ENCODE peak calls at places on chromosomes 5 and 9, in ten cellular contexts. I, B, P, T, D, L, V, M, N and Z are unnamed samples.

GRCh38 chr9:78682206-78682605 is 385.3 kb downstream of the PSAT1 start:
- DNase-seq in I (no peak), B (no peak), P (no peak), T (no peak), D (no peak), L (no peak), V (no peak), M (no peak), N (no peak), Z (no peak)

GRCh38 chr5:57902035-57902434 is 419.4 kb upstream of the ACTBL2 start:
- DNase-seq in I (no peak), B (no peak), P (no peak), T (no peak), D (no peak), L (no peak), V (no peak), M (no peak), N (no peak), Z (no peak)

GRCh38 chr5:122770479-122770878 is 4.4 kb upstream of the SNX2 start:
- DNase-seq in I (no peak), B (no peak), P (no peak), T (no peak), D (no peak), L (no peak), V (no peak), M (no peak), N (no peak), Z (no peak)

GRCh38 chr9:70610287-70610644 is 195.8 kb upstream of the KLF9 start:
- DNase-seq in I (no peak), B (no peak), P (no peak), T (no peak), D (no peak), L (no peak), V (no peak), M (no peak), N (no peak), Z (no peak)

GRCh38 chr5:134561871-134562296 is 36.4 kb downstream of the JADE2 start:
- DNase-seq in I (no peak), B (no peak), P (no peak), T (peak; percentile 52), D (no peak), L (no peak), V (peak; percentile 59), M (peak; percentile 57), N (no peak), Z (peak; percentile 77)

GRCh38 chr5:137997726-137998213 is 35.1 kb downstream of the FAM13B start:
- DNase-seq in I (no peak), B (no peak), P (no peak), T (no peak), D (no peak), L (no peak), V (no peak), M (no peak), N (no peak), Z (no peak)

GRCh38 chr9:19231126-19232035 is 888 bp downstream of the DENND4C start:
- DNase-seq in I (no peak), B (no peak), P (peak; percentile 50), T (no peak), D (no peak), L (no peak), V (no peak), M (peak; percentile 69), N (peak; percentile 44), Z (no peak)

GRCh38 chr9:113484258-113484730 is 20.8 kb downstream of the RGS3 start:
- DNase-seq in I (peak; percentile 57), B (no peak), P (peak; percentile 47), T (peak; percentile 84), D (no peak), L (no peak), V (peak; percentile 82), M (no peak), N (peak; percentile 41), Z (no peak)

GRCh38 chr9:125399666-125400065 is 138.0 kb downstream of the GAPVD1 start:
- DNase-seq in I (no peak), B (no peak), P (no peak), T (no peak), D (no peak), L (no peak), V (no peak), M (no peak), N (no peak), Z (no peak)

GRCh38 chr9:76528642-76529190 is 69.7 kb downstream of the GCNT1 start:
- DNase-seq in I (no peak), B (no peak), P (no peak), T (no peak), D (no peak), L (no peak), V (no peak), M (no peak), N (no peak), Z (peak; percentile 73)

GRCh38 chr5:88551724-88552345 is 283.2 kb upstream of the TMEM161B start:
- DNase-seq in I (no peak), B (no peak), P (no peak), T (no peak), D (no peak), L (no peak), V (no peak), M (peak; percentile 26), N (no peak), Z (no peak)

GRCh38 chr5:10289353-10289752 is 18.3 kb downstream of the CMBL start:
- DNase-seq in I (no peak), B (no peak), P (peak; percentile 81), T (peak; percentile 74), D (no peak), L (no peak), V (peak; percentile 34), M (no peak), N (peak; percentile 82), Z (no peak)

GRCh38 chr5:149210968-149211495 is 60.6 kb upstream of the AFAP1L1 start:
- DNase-seq in I (no peak), B (no peak), P (no peak), T (no peak), D (no peak), L (no peak), V (no peak), M (peak; percentile 28), N (no peak), Z (no peak)

GRCh38 chr5:149211566-149211965 is 60.1 kb upstream of the AFAP1L1 start:
- DNase-seq in I (no peak), B (no peak), P (no peak), T (no peak), D (no peak), L (no peak), V (no peak), M (no peak), N (no peak), Z (no peak)

GRCh38 chr5:149207821-149208220 is 63.8 kb upstream of the AFAP1L1 start:
- DNase-seq in I (no peak), B (no peak), P (no peak), T (no peak), D (no peak), L (no peak), V (no peak), M (no peak), N (no peak), Z (no peak)

GRCh38 chr5:149212203-149212951 is 59.3 kb upstream of the AFAP1L1 start:
- DNase-seq in I (no peak), B (no peak), P (peak; percentile 31), T (no peak), D (no peak), L (no peak), V (no peak), M (no peak), N (peak; percentile 26), Z (no peak)

GRCh38 chr5:149210229-149210628 is 61.4 kb upstream of the AFAP1L1 start:
- DNase-seq in I (no peak), B (no peak), P (no peak), T (no peak), D (no peak), L (no peak), V (no peak), M (no peak), N (no peak), Z (no peak)
- H3K4me1 ChIP-seq in I (peaks cover 22% of the 10 kb centered on the region), B (no peaks in the 10 kb centered on the region), P (no peaks in the 10 kb centered on the region), T (no peaks in the 10 kb centered on the region), D (no peaks in the 10 kb centered on the region), L (peaks cover 8% of the 10 kb centered on the region), V (peaks cover 14% of the 10 kb centered on the region), M (no peaks in the 10 kb centered on the region), N (no peaks in the 10 kb centered on the region), Z (peaks cover 11% of the 10 kb centered on the region)

DNA sequence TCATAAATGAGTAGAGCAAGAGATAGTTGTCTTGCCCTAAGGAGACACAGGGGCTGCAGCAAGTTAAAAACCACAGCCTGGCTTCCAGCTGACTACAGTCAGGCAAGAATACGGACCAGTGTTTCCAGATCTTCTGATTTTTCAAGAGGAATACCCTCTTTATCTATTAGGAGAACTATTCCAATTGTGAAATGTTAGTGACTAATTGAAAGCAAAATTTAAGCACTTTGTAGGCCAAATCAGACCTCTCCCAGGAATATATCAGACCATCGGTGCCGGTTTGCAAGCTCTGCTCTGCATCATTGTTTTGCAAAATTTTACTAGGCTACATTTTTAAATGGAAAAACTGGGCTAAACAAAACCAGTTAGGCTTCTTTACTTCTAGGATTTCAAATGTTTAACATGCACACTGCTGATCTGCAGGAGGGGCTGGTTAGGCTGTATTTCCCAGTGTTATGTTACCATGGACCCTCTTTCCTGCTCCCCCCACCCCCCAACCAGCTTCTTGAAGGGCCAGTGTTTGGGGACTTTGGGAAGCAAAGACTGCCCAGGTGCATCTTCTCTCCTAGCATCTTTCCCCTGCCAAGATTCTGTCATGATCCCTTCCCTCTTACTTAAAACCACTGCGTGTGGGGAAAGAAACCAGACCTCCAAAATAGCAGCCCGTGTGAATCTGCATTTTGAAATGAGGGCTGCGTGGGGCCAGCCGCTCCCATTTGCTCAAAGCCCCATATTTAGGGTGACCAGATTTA is 1.1 kb upstream of the ARSI start:
- DNase-seq in I (no peak), B (no peak), P (no peak), T (no peak), D (no peak), L (no peak), V (no peak), M (peak; percentile 30), N (no peak), Z (no peak)
- H3K4me1 ChIP-seq in I (peaks cover 23% of the 10 kb centered on the region), B (no peaks in the 10 kb centered on the region), P (no peaks in the 10 kb centered on the region), T (peaks cover 13% of the 10 kb centered on the region), D (no peaks in the 10 kb centered on the region), L (peaks cover 13% of the 10 kb centered on the region), V (peaks cover 10% of the 10 kb centered on the region), M (peaks cover 48% of the 10 kb centered on the region), N (no peaks in the 10 kb centered on the region), Z (peaks cover 3% of the 10 kb centered on the region)

DNA sequence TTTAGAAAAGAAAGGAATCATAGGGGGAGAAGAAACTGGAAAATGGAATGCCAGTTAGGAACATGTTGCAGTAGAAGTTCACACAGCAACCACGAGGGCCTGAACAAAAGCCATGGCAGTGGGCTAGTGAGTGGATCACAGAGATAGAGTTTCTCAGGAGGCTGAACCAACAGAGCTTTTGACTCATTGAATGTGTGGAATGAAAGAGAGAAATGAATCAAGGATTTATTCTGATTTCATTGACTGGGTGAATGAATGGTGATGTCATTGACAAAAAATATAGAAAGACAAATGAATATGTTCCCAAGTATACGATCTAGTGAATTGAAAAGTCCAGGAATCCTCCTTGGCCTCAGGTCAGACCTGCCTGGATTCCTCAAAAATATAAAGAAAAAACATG is 99.1 kb downstream of the ZNF462 start:
- DNase-seq in I (no peak), B (no peak), P (no peak), T (no peak), D (no peak), L (no peak), V (no peak), M (no peak), N (no peak), Z (no peak)
- H3K4me1 ChIP-seq in I (peaks cover 6% of the 10 kb centered on the region), B (no peaks in the 10 kb centered on the region), P (no peaks in the 10 kb centered on the region), T (no peaks in the 10 kb centered on the region), D (peaks cover 4% of the 10 kb centered on the region), L (no peaks in the 10 kb centered on the region), V (peaks cover 24% of the 10 kb centered on the region), M (peaks cover 38% of the 10 kb centered on the region), N (no peaks in the 10 kb centered on the region), Z (no peaks in the 10 kb centered on the region)

GRCh38 chr5:142825378-142826089 is 55.4 kb downstream of the ARHGAP26 start:
- DNase-seq in I (no peak), B (no peak), P (no peak), T (no peak), D (no peak), L (no peak), V (peak; percentile 65), M (peak; percentile 42), N (no peak), Z (no peak)
- H3K4me1 ChIP-seq in I (peaks cover 50% of the 10 kb centered on the region), B (peaks cover 10% of the 10 kb centered on the region), P (peaks cover 16% of the 10 kb centered on the region), T (peaks cover 56% of the 10 kb centered on the region), D (peaks cover 25% of the 10 kb centered on the region), L (peaks cover 90% of the 10 kb centered on the region), V (peaks cover 56% of the 10 kb centered on the region), M (peaks cover 37% of the 10 kb centered on the region), N (peaks cover 36% of the 10 kb centered on the region), Z (peaks cover 14% of the 10 kb centered on the region)